ENCODE peak calls at places on chromosomes 12 and 14, in ten cellular contexts. M, Z, X, G, V, K, S, J, R and Y are unnamed samples.

GRCh38 chr12:58832-59231 is 7.7 kb upstream of the IQSEC3 start:
- DNase-seq in V (no peak), R (no peak), K (no peak), G (no peak), Z (no peak), J (no peak), X (no peak), M (no peak), S (no peak), Y (no peak)

GRCh38 chr14:61222388-61222787 is 58.8 kb downstream of the TMEM30B start:
- DNase-seq in S (peak; percentile 88), X (no peak), K (no peak), V (no peak), J (no peak), G (no peak), Z (peak; percentile 46), M (no peak), R (no peak), Y (no peak)

GRCh38 chr14:60094306-60094897 is 2.7 kb downstream of the PCNX4 start:
- DNase-seq in G (peak; percentile 72), J (peak; percentile 25), R (no peak), S (peak; percentile 78), M (no peak), Z (peak; percentile 44), X (peak; percentile 68), K (no peak), V (peak; percentile 63), Y (peak; percentile 75)

GRCh38 chr14:45156067-45156466 is 20.3 kb downstream of the FANCM start:
- DNase-seq in X (peak; percentile 9), R (no peak), G (no peak), S (peak; percentile 26), J (no peak), Z (no peak), K (no peak), V (no peak), M (no peak), Y (peak; percentile 27)

GRCh38 chr14:74437654-74438053 is 11.6 kb upstream of the SYNDIG1L start:
- DNase-seq in G (peak; percentile 69), J (peak; percentile 72), S (peak; percentile 3), M (no peak), K (no peak), Z (no peak), V (no peak), R (no peak), X (no peak), Y (peak; percentile 4)

GRCh38 chr14:51269634-51270033 is 29.6 kb downstream of the TMX1 start:
- DNase-seq in R (no peak), K (no peak), G (no peak), S (no peak), M (no peak), X (no peak), J (no peak), Z (no peak), V (no peak), Y (no peak)

GRCh38 chr12:93802293-93802692 is 125.1 kb downstream of the CRADD start:
- DNase-seq in S (peak; percentile 25), M (no peak), G (no peak), Z (no peak), X (no peak), K (no peak), R (no peak), V (no peak), J (no peak), Y (no peak)

GRCh38 chr12:51389302-51389999 is 1.8 kb downstream of the GALNT6 start:
- DNase-seq in J (no peak), V (no peak), S (peak; percentile 32), M (no peak), R (no peak), Z (peak; percentile 39), X (peak; percentile 33), K (no peak), G (no peak), Y (no peak)

GRCh38 chr12:78060186-78060585 is 229.5 kb downstream of the NAV3 start:
- DNase-seq in Z (peak; percentile 55), R (no peak), V (no peak), G (no peak), M (no peak), S (peak; percentile 83), J (no peak), K (no peak), X (no peak), Y (peak; percentile 34)

GRCh38 chr12:29578731-29579130 is 81.2 kb upstream of the OVCH1 start:
- DNase-seq in R (no peak), Z (no peak), J (no peak), X (no peak), V (no peak), G (no peak), S (peak; percentile 16), K (no peak), M (no peak), Y (no peak)

GRCh38 chr14:49999216-49999761 is 106.4 kb downstream of the ARF6 start:
- DNase-seq in K (peak; percentile 86), V (peak; percentile 95), Z (peak; percentile 66), X (peak; percentile 94), M (peak; percentile 71), R (peak; percentile 88), G (no peak), J (no peak), S (peak; percentile 91), Y (peak; percentile 87)

GRCh38 chr12:59381106-59381505 is 214.7 kb upstream of the SLC16A7 start:
- DNase-seq in R (no peak), J (no peak), S (no peak), V (no peak), G (no peak), X (no peak), K (no peak), M (no peak), Z (no peak), Y (no peak)

GRCh38 chr12:3203713-3204112 is 126.5 kb downstream of the TSPAN9 start:
- DNase-seq in M (no peak), G (no peak), J (no peak), S (no peak), K (no peak), Z (no peak), V (no peak), R (no peak), X (no peak), Y (no peak)

GRCh38 chr14:73472182-73473114 is 14.1 kb upstream of the NUMB start:
- DNase-seq in X (peak; percentile 84), R (no peak), K (no peak), G (peak; percentile 86), J (peak; percentile 73), V (no peak), S (peak; percentile 87), Z (peak; percentile 87), M (peak; percentile 60), Y (peak; percentile 78)

GRCh38 chr12:19239616-19240234 is 110.2 kb downstream of the PLEKHA5 start:
- DNase-seq in K (no peak), X (no peak), Z (peak; percentile 81), G (no peak), M (no peak), J (no peak), S (peak; percentile 80), V (no peak), R (no peak), Y (peak; percentile 39)
- H3K4me3 ChIP-seq in K (no peak overlapping the region), X (no peak overlapping the region), Z (no peak overlapping the region), G (no peak overlapping the region), M (no peak overlapping the region), J (no peak overlapping the region), S (peak overlapping the region; percentile 22), V (no peak overlapping the region), R (no peak overlapping the region), Y (no peak overlapping the region)

DNA sequence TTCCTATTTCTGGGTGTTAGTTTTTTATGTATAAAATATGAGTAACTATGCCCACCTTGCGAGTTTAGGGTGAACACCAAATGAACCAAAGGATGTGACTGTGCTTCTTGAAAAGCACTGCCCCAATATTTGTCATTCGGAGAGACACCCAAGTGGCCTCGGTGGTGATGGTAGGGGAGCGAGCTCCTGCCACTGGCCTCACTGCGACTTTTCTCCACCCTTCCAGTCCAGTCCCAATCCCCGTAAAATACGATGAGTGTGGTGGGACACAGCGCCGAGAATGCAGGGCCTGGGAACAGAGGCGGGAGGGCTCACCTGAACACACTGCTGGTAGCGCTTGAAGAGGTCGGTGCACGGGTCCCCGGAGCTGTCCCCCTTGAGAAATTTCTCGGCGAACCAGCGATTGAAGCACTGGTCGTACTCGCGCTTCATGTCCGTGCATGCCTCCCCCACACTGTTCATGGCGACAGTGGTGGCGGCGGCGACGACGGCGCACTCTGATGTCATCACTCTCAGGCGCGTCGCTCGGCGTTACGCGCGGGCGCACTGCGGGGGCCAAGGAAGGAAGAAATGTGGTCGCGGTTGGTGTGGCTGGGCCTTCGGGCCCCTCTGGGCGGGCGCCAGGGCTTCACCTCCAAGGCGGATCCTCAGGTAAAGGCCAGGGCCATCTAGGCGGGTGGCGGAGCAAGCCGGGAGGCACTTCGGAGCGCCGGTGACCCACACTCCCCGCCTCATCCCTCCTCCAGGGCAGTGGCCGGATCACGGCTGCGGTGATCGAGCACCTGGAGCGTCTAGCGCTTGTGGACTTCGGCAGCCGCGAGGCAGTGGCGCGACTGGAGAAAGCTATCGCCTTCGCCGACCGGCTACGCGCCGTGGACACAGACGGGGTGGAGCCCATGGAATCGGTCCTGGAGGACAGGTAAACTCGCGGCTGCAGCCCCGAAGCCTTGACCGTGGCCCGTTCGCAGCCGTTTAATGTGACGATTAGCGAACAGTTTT is at the start of the genes GATC and TRIAP1:
- DNase-seq in S (peak; percentile 80), M (peak; percentile 71), K (peak; percentile 93), R (peak; percentile 83), X (peak; percentile 88), V (peak; percentile 96), G (peak; percentile 91), J (peak; percentile 87), Z (peak; percentile 66), Y (peak; percentile 81)
- TF ChIP-seq CTCF in S (no peak), M (no peak), K (no peak), R (no peak), X (no peak), V (peak; percentile 30), G (no peak), J (no peak), Z (no peak), Y (no peak)

DNA sequence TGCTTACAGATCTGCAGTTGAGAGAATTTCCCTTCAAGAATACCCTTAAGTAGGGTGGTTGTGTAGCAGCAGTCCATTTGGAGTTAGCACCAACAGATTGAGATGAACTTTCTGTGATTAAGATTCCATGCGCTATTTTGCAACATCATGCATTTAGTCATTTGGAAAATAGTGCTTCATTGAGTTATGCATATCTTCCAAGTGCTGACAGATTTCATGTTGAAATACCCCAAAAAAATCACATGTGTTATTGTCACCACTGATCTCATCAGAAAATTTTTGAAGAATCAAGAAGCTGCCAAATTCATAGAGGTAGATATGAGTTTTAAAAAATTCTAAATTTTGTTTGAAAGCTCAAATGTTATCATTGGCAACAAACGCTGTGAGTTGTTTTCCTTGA is 35.5 kb upstream of the OSBPL8 start:
- DNase-seq in K (no peak), G (no peak), J (no peak), X (no peak), M (no peak), Z (peak; percentile 82), S (peak; percentile 67), R (no peak), V (no peak), Y (no peak)
- H3K4me3 ChIP-seq in K (no peak overlapping the region), G (no peak overlapping the region), J (no peak overlapping the region), X (no peak overlapping the region), M (no peak overlapping the region), Z (no peak overlapping the region), S (no peak overlapping the region), R (no peak overlapping the region), V (no peak overlapping the region), Y (no peak overlapping the region)

GRCh38 chr14:100417466-100417865 is 94.3 kb downstream of the SLC25A47 start:
- DNase-seq in K (peak; percentile 86), M (peak; percentile 63), G (peak; percentile 86), X (no peak), V (peak; percentile 72), J (peak; percentile 64), R (peak; percentile 39), S (peak; percentile 92), Z (peak; percentile 88), Y (peak; percentile 91)
- TF ChIP-seq CTCF in K (peak; percentile 64), M (peak; percentile 84), G (peak; percentile 68), X (no peak), V (peak; percentile 51), J (peak; percentile 88), R (no peak), S (peak; percentile 92), Z (peak; percentile 97), Y (peak; percentile 92)

GRCh38 chr12:26117321-26117720 is 7.5 kb downstream of the BHLHE41 start:
- DNase-seq in X (no peak), R (no peak), J (no peak), M (no peak), Z (no peak), V (no peak), S (no peak), G (no peak), K (no peak), Y (no peak)
- H3K4me3 ChIP-seq in X (no peak overlapping the region), R (no peak overlapping the region), J (no peak overlapping the region), M (no peak overlapping the region), Z (no peak overlapping the region), V (no peak overlapping the region), S (no peak overlapping the region), G (no peak overlapping the region), K (no peak overlapping the region), Y (no peak overlapping the region)